ENCODE peak calls at places on chromosome 22, in nine cellular contexts. A is IMR-90; Q is H9; M is CD8-positive, alpha-beta memory T cell; T is thoracic aorta; U is right lobe of liver; B is A549; Z is stomach; S is CD4-positive, CD25-positive, alpha-beta regulatory T cell. V is an unnamed sample.

GRCh38 chr22:19559956-19560355 is 35.7 kb upstream of the CLDN5 start:
- DNase-seq in U (no peak), B (no peak), Q (no peak), Z (no peak), S (no peak), A (no peak), M (no peak), T (no peak), V (no peak)

GRCh38 chr22:29609139-29609538 is 5.7 kb downstream of the NF2 start:
- DNase-seq in Z (no peak), A (no peak), B (peak; percentile 24), T (no peak), Q (no peak), U (no peak), S (no peak), M (no peak), V (no peak)

GRCh38 chr22:20312396-20313191 is 7.3 kb downstream of the DGCR6L start:
- DNase-seq in Z (peak; percentile 9), A (no peak), S (no peak), B (no peak), M (no peak), Q (peak; percentile 12), U (peak; percentile 53), T (no peak), V (no peak)

GRCh38 chr22:44497218-44497903 is 672 bp downstream of the RTL6 start:
- DNase-seq in S (no peak), Z (no peak), A (peak; percentile 34), M (peak; percentile 5), U (peak; percentile 66), T (no peak), Q (no peak), B (no peak), V (peak; percentile 9)

GRCh38 chr22:28904211-28904808 is 20.9 kb downstream of the ZNRF3 start:
- DNase-seq in S (no peak), Z (no peak), B (no peak), M (no peak), A (peak; percentile 66), T (no peak), U (no peak), Q (no peak), V (no peak)

GRCh38 chr22:45376703-45377102 is 36.7 kb downstream of the SMC1B start:
- DNase-seq in Q (no peak), Z (no peak), U (no peak), B (no peak), S (no peak), M (no peak), T (no peak), A (no peak), V (no peak)

GRCh38 chr22:42294034-42294985 is 23.9 kb upstream of the TCF20 start:
- DNase-seq in B (peak; percentile 24), A (peak; percentile 41), T (no peak), M (no peak), Z (peak; percentile 38), U (no peak), S (no peak), Q (peak; percentile 91), V (peak; percentile 51)

GRCh38 chr22:41898645-41899044 is 16.2 kb downstream of the SHISA8 start:
- DNase-seq in B (no peak), A (no peak), T (no peak), S (no peak), U (no peak), M (no peak), Z (no peak), Q (no peak), V (no peak)

GRCh38 chr22:50016988-50017700 is 4.6 kb upstream of the IL17REL start:
- DNase-seq in T (no peak), B (no peak), U (no peak), A (no peak), Z (peak; percentile 63), S (no peak), M (peak; percentile 29), Q (no peak), V (no peak)

GRCh38 chr22:20433191-20433590 is 4.4 kb downstream of the SCARF2 start:
- DNase-seq in A (no peak), Q (no peak), B (no peak), S (no peak), T (no peak), M (no peak), Z (no peak), U (no peak), V (no peak)

GRCh38 chr22:45006873-45007246 is 2.9 kb downstream of the PHF21B start:
- DNase-seq in M (no peak), A (no peak), Q (no peak), S (no peak), T (no peak), Z (no peak), U (peak; percentile 26), B (no peak), V (no peak)

GRCh38 chr22:31695423-31695822 is 33.4 kb upstream of the PISD start:
- DNase-seq in S (no peak), U (no peak), Z (no peak), A (no peak), T (no peak), M (no peak), B (no peak), Q (no peak), V (no peak)

GRCh38 chr22:40479887-40480538 is 109.6 kb downstream of the SGSM3 start:
- DNase-seq in M (no peak), Z (no peak), Q (no peak), B (no peak), A (peak; percentile 40), U (no peak), S (no peak), T (no peak), V (no peak)

GRCh38 chr22:19483481-19484244 is 3.9 kb downstream of the CDC45 start:
- DNase-seq in Z (no peak), T (no peak), A (peak; percentile 81), Q (no peak), S (no peak), B (no peak), U (no peak), M (no peak), V (no peak)

DNA sequence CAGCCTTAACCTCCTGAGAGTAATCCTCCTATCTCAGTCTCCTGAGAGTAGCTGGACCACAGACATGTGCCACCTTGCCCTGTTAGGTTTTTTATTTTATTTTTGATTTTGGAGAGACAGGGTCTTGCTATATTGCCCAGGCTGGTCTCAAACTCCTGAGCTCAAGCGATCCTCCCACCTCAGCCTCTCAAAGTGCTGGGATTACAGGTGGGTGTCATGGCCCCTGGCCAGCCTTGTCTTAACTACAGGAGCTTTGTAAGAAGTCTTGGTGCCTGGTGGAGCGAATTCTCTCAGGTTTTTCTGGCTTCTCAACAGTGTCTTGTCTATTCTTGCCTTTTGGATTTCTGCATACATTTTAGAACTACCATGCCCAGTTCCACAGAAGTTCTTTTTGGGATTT is 546.4 kb downstream of the TBC1D22A start:
- DNase-seq in U (no peak), T (no peak), M (no peak), Z (no peak), Q (no peak), S (no peak), A (no peak), B (no peak), V (no peak)
- H3K9me3 ChIP-seq in U (no peaks in the 10 kb centered on the region), T (peaks cover 9% of the 10 kb centered on the region), M (no peaks in the 10 kb centered on the region), Z (peaks cover 3% of the 10 kb centered on the region), Q (peaks cover 74% of the 10 kb centered on the region), S (no peaks in the 10 kb centered on the region), A (no peaks in the 10 kb centered on the region), B (no peaks in the 10 kb centered on the region), V (no peaks in the 10 kb centered on the region)

GRCh38 chr22:47617186-47617585 is 854.7 kb downstream of the TBC1D22A start:
- DNase-seq in Z (no peak), M (no peak), B (no peak), A (no peak), S (no peak), T (no peak), U (no peak), Q (no peak), V (no peak)

GRCh38 chr22:47616396-47617020 is 854.1 kb downstream of the TBC1D22A start:
- DNase-seq in B (no peak), Z (peak; percentile 14), Q (peak; percentile 14), M (no peak), S (no peak), A (no peak), T (no peak), U (no peak), V (no peak)

GRCh38 chr22:47618611-47619010 is 856.2 kb downstream of the TBC1D22A start:
- DNase-seq in B (no peak), M (no peak), A (no peak), Z (no peak), Q (no peak), U (no peak), S (no peak), T (no peak), V (no peak)

GRCh38 chr22:47619631-47620030 is 857.2 kb downstream of the TBC1D22A start:
- DNase-seq in T (no peak), A (no peak), S (no peak), Z (peak; percentile 14), U (no peak), M (no peak), B (no peak), Q (no peak), V (no peak)

GRCh38 chr22:47618180-47618579 is 855.7 kb downstream of the TBC1D22A start:
- DNase-seq in M (no peak), Q (no peak), S (no peak), B (no peak), Z (peak; percentile 21), T (no peak), A (no peak), U (no peak), V (no peak)
- H3K9me3 ChIP-seq in M (no peaks in the 10 kb centered on the region), Q (no peaks in the 10 kb centered on the region), S (no peaks in the 10 kb centered on the region), B (no peaks in the 10 kb centered on the region), Z (no peaks in the 10 kb centered on the region), T (no peaks in the 10 kb centered on the region), A (peaks cover 58% of the 10 kb centered on the region), U (no peaks in the 10 kb centered on the region), V (no peaks in the 10 kb centered on the region)

DNA sequence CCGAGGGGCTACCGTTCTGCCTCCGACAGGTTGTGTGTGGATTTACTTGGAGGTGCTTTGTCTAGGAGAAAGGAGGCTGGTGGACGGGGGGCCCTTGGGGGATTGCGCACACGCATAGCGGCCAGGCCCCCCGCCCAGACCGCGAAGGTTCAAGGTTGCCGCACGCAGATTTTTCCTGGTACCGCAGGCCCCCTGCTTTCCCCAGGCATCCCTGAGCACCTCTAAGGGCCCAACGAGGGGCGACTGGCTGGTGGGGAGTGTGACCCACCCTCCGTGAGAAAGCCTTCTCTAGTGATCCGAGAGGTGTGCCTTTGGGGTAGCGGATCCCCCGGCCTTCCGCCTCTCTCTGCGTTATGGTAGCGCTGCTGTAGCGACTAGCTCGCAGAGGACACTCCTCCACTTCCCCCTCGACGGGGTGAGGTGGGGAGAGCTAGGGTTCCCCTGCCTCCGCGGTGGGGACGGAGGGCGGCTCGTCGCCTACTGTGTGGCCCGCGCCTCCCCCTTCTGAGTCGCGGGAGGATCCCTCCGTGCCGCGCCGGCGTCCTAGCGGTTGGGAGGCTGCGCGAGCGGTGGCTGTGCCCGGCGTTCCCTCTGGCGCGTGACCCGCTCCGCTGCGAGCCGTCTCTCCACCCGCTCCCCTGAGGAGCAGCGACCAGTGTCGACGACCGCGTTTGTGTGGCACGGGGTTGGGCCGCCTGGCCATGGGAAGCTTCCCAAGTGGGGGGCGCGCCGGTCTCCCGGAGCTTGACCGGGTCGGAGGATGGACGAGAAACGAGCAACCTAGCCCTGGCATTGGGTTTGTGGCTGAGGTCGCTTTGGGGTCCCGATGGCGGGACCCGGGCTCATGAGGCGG is 3900.0 kb upstream of the OR11H1 start:
- DNase-seq in B (no peak), Z (no peak), M (no peak), Q (no peak), S (no peak), T (no peak), U (peak; percentile 60), A (no peak), V (no peak)
- H3K9me3 ChIP-seq in B (peaks cover 14% of the 10 kb centered on the region), Z (peaks cover 73% of the 10 kb centered on the region), M (no peaks in the 10 kb centered on the region), Q (peaks cover 73% of the 10 kb centered on the region), S (peaks cover 12% of the 10 kb centered on the region), T (peaks cover 25% of the 10 kb centered on the region), U (no peaks in the 10 kb centered on the region), A (peaks cover 49% of the 10 kb centered on the region), V (no peaks in the 10 kb centered on the region)

GRCh38 chr22:47593911-47594311 is 831.5 kb downstream of the TBC1D22A start:
- DNase-seq in A (no peak), B (no peak), M (no peak), Z (peak; percentile 20), T (no peak), U (peak; percentile 35), Q (no peak), S (no peak), V (no peak)
- H3K9me3 ChIP-seq in A (peaks cover 51% of the 10 kb centered on the region), B (no peaks in the 10 kb centered on the region), M (no peaks in the 10 kb centered on the region), Z (no peaks in the 10 kb centered on the region), T (no peaks in the 10 kb centered on the region), U (no peaks in the 10 kb centered on the region), Q (peaks cover 63% of the 10 kb centered on the region), S (no peaks in the 10 kb centered on the region), V (no peaks in the 10 kb centered on the region)